ENCODE peak calls at places on chromosome 17, in seven cellular contexts. Q is endodermal cell; A is heart left ventricle; I is IMR-90; T is ovary; N is naive thymus-derived CD4-positive, alpha-beta T cell; X is esophagus muscularis mucosa. Y is an unnamed sample. For H3K4me1, the result is how much of the 10 kb centered on the place peaks cover.

GRCh38 chr17:29051194-29051593 is 8.3 kb downstream of the PIPOX start:
- DNase-seq in I (no peak), Q (no peak), T (no peak), N (no peak), X (no peak), A (no peak), Y (no peak)

GRCh38 chr17:74466785-74467158 is 338 bp downstream of the CD300A start:
- DNase-seq in Q (no peak), N (no peak), I (no peak), T (no peak), A (no peak), X (no peak), Y (no peak)

GRCh38 chr17:58918072-58918471 is 162.4 kb downstream of the PPM1E start:
- DNase-seq in T (no peak), Q (no peak), A (no peak), N (no peak), X (no peak), I (no peak), Y (no peak)

GRCh38 chr17:75970011-75970523 is 8.9 kb downstream of the ACOX1 start:
- DNase-seq in A (no peak), X (no peak), I (peak), Q (no peak), N (no peak), T (no peak), Y (no peak)

GRCh38 chr17:44922746-44923470 is 7.6 kb upstream of the GFAP start:
- DNase-seq in N (no peak), T (no peak), A (no peak), I (no peak), X (no peak), Q (peak), Y (peak)

GRCh38 chr17:10233157-10233556 is 34.8 kb upstream of the GAS7 start:
- DNase-seq in T (no peak), N (no peak), A (no peak), Q (no peak), I (no peak), X (no peak), Y (no peak)

GRCh38 chr17:51442112-51442865 is 181.9 kb downstream of the UTP18 start:
- DNase-seq in Q (peak), X (peak), N (no peak), A (no peak), T (no peak), I (no peak), Y (no peak)

GRCh38 chr17:36527851-36528250 is 6.8 kb downstream of the MYO19 start:
- DNase-seq in N (no peak), I (no peak), A (no peak), X (no peak), Q (peak), T (no peak), Y (no peak)

GRCh38 chr17:48037036-48037881 is at the start of gene COPZ2:
- DNase-seq in Q (peak), I (peak), N (peak), X (no peak), A (peak), T (no peak), Y (peak)

GRCh38 chr17:75472119-75472518 is 15.7 kb downstream of the TMEM94 start:
- DNase-seq in Q (no peak), N (no peak), T (no peak), A (no peak), I (no peak), X (no peak), Y (peak)

GRCh38 chr17:208429-208828 is 27.0 kb upstream of the DOC2B start:
- DNase-seq in I (no peak), T (no peak), A (no peak), X (no peak), Q (no peak), N (no peak), Y (no peak)

GRCh38 chr17:83153681-83154310 is 74.4 kb downstream of the METRNL start:
- DNase-seq in X (peak), Q (peak), N (no peak), I (no peak), T (no peak), A (no peak), Y (no peak)

GRCh38 chr17:47730681-47731080 is 2.4 kb upstream of the TBX21 start:
- DNase-seq in I (no peak), Q (peak), X (no peak), T (no peak), A (no peak), N (no peak), Y (no peak)

GRCh38 chr17:75683467-75684041 is 16.4 kb downstream of the SAP30BP start:
- DNase-seq in X (no peak), A (no peak), I (peak), T (no peak), N (no peak), Q (no peak), Y (no peak)

GRCh38 chr17:74531231-74531761 is at the start of gene CD300LB:
- DNase-seq in T (no peak), N (no peak), X (no peak), A (no peak), I (no peak), Q (peak), Y (peak)

GRCh38 chr17:7927596-7927995 is 2.1 kb downstream of the KCNAB3 start:
- DNase-seq in T (no peak), Q (peak), A (no peak), N (no peak), I (no peak), X (no peak), Y (no peak)

GRCh38 chr17:79500738-79501533 is 109.9 kb downstream of the RBFOX3 start:
- DNase-seq in I (no peak), X (no peak), A (no peak), N (no peak), Q (no peak), T (no peak), Y (no peak)

GRCh38 chr17:496761-497586 is 144.4 kb upstream of the RPH3AL start:
- DNase-seq in T (no peak), N (peak), X (no peak), A (no peak), Q (no peak), I (peak), Y (no peak)

GRCh38 chr17:6508519-6509294 is 47.6 kb downstream of the PITPNM3 start:
- DNase-seq in X (no peak), I (no peak), Q (peak), A (no peak), T (no peak), N (no peak), Y (no peak)

GRCh38 chr17:27296427-27296979 is 2.6 kb downstream of the WSB1 start:
- DNase-seq in N (no peak), T (no peak), X (no peak), I (peak), Q (no peak), A (no peak), Y (no peak)

GRCh38 chr17:60127068-60128064 is 22.4 kb upstream of the CA4 start:
- DNase-seq in Q (peak), X (no peak), A (no peak), N (no peak), T (no peak), I (no peak), Y (no peak)

GRCh38 chr17:15999974-16000827 is 577 bp downstream of the TTC19 start:
- DNase-seq in T (no peak), A (peak), Q (no peak), X (no peak), I (peak), N (peak), Y (no peak)

GRCh38 chr17:82202981-82203380 is 9.7 kb downstream of the CCDC57 start:
- DNase-seq in Q (no peak), X (no peak), T (no peak), A (no peak), N (no peak), I (no peak), Y (no peak)

GRCh38 chr17:2087597-2088211 is 32.8 kb downstream of the HIC1 start:
- DNase-seq in T (no peak), X (no peak), N (no peak), I (peak), Q (no peak), A (peak), Y (peak)

GRCh38 chr17:61399131-61400057 is at the start of gene TBX2:
- DNase-seq in Q (peak), X (no peak), N (no peak), I (peak), T (no peak), A (peak), Y (peak)

GRCh38 chr17:53313746-53314145 is 509.0 kb upstream of the KIF2B start:
- DNase-seq in A (no peak), X (no peak), I (no peak), T (no peak), N (no peak), Q (no peak), Y (no peak)

GRCh38 chr17:32929288-32929574 is 1.3 kb downstream of the TMEM98 start:
- DNase-seq in T (no peak), Q (peak), X (no peak), N (no peak), A (no peak), I (peak), Y (no peak)

GRCh38 chr17:47717261-47717697 is 15.8 kb upstream of the TBX21 start:
- DNase-seq in I (no peak), Q (no peak), X (no peak), A (no peak), T (no peak), N (no peak), Y (no peak)

GRCh38 chr17:82215095-82215971 is 2.7 kb upstream of the CCDC57 start:
- DNase-seq in N (no peak), I (no peak), T (no peak), A (peak), X (no peak), Q (peak), Y (no peak)

GRCh38 chr17:77188084-77189066 is 47.6 kb downstream of the SEC14L1 start:
- DNase-seq in N (no peak), A (no peak), I (no peak), X (no peak), T (no peak), Q (no peak), Y (no peak)

GRCh38 chr17:77875051-77875780 is 83.3 kb upstream of the TNRC6C start:
- DNase-seq in N (no peak), I (peak), Q (no peak), A (no peak), T (no peak), X (no peak), Y (peak)

GRCh38 chr17:75371981-75372380 is 33.5 kb downstream of the GRB2 start:
- DNase-seq in I (no peak), N (no peak), Q (peak), A (no peak), X (no peak), T (no peak), Y (no peak)

GRCh38 chr17:77319211-77320031 is 178.7 kb downstream of the SEC14L1 start:
- DNase-seq in Q (peak), N (peak), I (peak), X (peak), T (peak), A (peak), Y (peak)

GRCh38 chr17:31568140-31568938 is 176.9 kb downstream of the RAB11FIP4 start:
- DNase-seq in N (no peak), Q (no peak), I (no peak), X (no peak), T (no peak), A (no peak), Y (no peak)
- H3K4me1 ChIP-seq in N (under half), Q (under half), I (under half), X (half or more), T (under half), A (half or more), Y (under half)

DNA sequence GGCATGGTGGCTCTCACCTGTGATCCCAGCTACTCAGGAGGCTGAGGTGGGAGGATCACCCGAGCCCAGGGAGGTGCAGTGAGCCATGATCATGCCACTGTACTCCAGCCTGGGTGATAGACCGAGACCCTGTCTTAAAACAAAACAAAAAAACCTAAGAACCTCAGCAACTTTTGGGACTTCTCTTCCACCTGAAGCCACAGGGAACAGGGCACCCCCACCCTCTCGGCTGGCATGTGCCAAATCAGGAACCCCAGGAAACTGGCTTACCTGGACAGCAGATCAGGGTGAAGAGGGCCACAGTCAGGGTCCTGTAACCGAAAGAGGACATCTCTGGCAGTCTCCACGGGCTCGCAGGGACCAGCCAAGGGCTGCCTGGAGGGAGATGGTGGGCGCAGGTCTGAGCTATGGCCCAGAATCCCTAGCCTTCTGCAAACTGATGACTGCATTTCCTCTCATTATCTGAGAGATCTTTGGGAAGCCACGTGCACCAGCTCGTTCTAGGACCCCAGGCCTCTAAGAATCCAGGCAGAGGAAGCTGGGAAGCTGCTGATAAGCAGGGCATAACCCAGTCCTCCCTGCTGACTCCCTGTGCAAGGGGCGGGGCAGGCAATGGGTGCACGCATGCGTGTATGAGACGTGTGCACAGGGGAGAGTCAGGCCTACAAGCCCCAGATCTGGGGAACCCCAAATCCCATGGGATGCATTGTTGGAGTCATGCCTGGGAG is 8.4 kb downstream of the PRR29 start:
- DNase-seq in Q (peak), N (no peak), A (peak), T (no peak), X (no peak), I (no peak), Y (no peak)
- H3K4me1 ChIP-seq in Q (under half), N (under half), A (half or more), T (under half), X (under half), I (under half), Y (half or more)

GRCh38 chr17:50056217-50056960 is 479 bp downstream of the ITGA3 start:
- DNase-seq in I (peak), X (no peak), A (peak), T (peak), N (peak), Q (peak), Y (peak)

GRCh38 chr17:50056961-50057330 is 1.0 kb downstream of the ITGA3 start:
- DNase-seq in A (peak), N (no peak), X (no peak), T (no peak), I (peak), Q (peak), Y (no peak)

GRCh38 chr17:50057521-50057991 is 1.6 kb downstream of the ITGA3 start:
- DNase-seq in T (no peak), I (no peak), N (no peak), A (peak), X (no peak), Q (peak), Y (no peak)

GRCh38 chr17:50055055-50055425 is 870 bp upstream of the ITGA3 start:
- DNase-seq in T (no peak), I (no peak), X (no peak), A (peak), Q (peak), N (peak), Y (no peak)

GRCh38 chr17:50055426-50056216 is at the start of gene ITGA3:
- DNase-seq in Q (peak), X (peak), I (peak), T (peak), A (peak), N (peak), Y (peak)
- H3K4me1 ChIP-seq in Q (under half), X (half or more), I (half or more), T (under half), A (half or more), N (under half), Y (half or more)

GRCh38 chr17:80790981-80791742 is 200.5 kb upstream of the CHMP6 start:
- DNase-seq in N (peak), X (no peak), A (no peak), T (no peak), I (no peak), Q (peak), Y (peak)
- H3K4me1 ChIP-seq in N (under half), X (half or more), A (half or more), T (under half), I (under half), Q (under half), Y (under half)

GRCh38 chr17:42026821-42027539 is 7.1 kb downstream of the NKIRAS2 start:
- DNase-seq in X (no peak), N (no peak), I (no peak), Q (no peak), A (no peak), T (no peak), Y (no peak)
- H3K4me1 ChIP-seq in X (under half), N (under half), I (under half), Q (under half), A (under half), T (under half), Y (under half)

DNA sequence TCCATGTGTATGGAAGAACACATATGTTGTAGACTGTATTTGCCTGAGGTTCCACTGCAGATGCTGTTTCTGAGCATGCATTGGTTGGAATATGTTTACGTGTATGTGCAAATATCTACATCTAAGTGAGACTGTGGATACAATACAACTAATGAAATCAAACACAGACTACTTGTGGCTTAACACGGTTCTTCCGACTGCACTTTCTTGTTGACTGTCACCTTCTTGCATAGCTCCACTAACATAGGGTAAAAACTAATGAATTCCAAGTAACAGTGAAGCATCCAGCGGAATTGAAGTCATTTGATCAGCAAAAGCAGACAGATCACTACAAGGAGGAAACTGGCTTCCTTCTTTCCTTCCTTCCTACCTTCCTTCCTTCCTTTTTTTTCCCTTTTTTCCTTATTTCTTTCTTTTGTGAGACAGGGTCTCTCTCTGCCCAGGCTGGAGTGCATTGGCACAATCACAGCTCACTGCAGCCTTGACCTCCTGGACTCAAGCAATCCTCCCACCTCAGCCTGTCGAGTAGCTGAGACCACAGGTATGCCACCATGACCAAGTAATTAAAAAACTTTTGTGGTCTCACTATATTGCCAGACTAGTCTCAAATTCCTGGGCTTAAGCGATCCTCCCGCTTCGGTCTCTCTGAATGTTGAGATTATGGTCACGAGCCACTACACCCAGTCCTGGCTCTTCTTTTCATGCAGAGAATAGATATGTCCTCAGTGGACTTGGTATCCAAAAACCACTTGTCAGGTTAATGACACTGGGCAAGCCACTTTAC is 22.0 kb upstream of the CCL1 start:
- DNase-seq in T (no peak), X (no peak), I (no peak), Q (peak), A (no peak), N (no peak), Y (no peak)
- H3K4me1 ChIP-seq in T (under half), X (under half), I (under half), Q (under half), A (under half), N (under half), Y (under half)

GRCh38 chr17:17118399-17118798 is 76.1 kb downstream of the MPRIP start:
- DNase-seq in Q (no peak), X (no peak), T (no peak), N (no peak), I (no peak), A (no peak), Y (peak)

GRCh38 chr17:17114592-17115225 is 72.5 kb downstream of the MPRIP start:
- DNase-seq in A (no peak), N (no peak), X (no peak), Q (no peak), T (no peak), I (no peak), Y (peak)

GRCh38 chr17:17116406-17116805 is 74.1 kb downstream of the MPRIP start:
- DNase-seq in A (no peak), Q (no peak), X (no peak), N (no peak), I (no peak), T (no peak), Y (no peak)

GRCh38 chr17:17117923-17118322 is 75.7 kb downstream of the MPRIP start:
- DNase-seq in N (no peak), Q (no peak), X (no peak), A (no peak), T (no peak), I (no peak), Y (peak)

GRCh38 chr17:17115620-17116019 is 73.4 kb downstream of the MPRIP start:
- DNase-seq in T (no peak), I (no peak), A (no peak), Q (no peak), X (no peak), N (no peak), Y (peak)
- H3K4me1 ChIP-seq in T (under half), I (under half), A (half or more), Q (under half), X (half or more), N (under half), Y (half or more)

Y was measured in left lung.